ENCODE peak calls at places on chromosomes 16 and 17, in seven cellular contexts. One of them, this sample, is unnamed.
A peak's percentile ranks its signal among the peaks of the same experiment; 100 is the strongest.

GRCh38 chr16:24007934-24008333 is 172.2 kb downstream of the PRKCB start:
- DNase-seq in AG04449: no peak
- DNase-seq in nephron progenitor cell: no peak
- DNase-seq in AG04450: no peak
- DNase-seq in AG09319: no peak
- DNase-seq in B cell: no peak
- DNase-seq in GM23338: no peak
- DNase-seq in this sample: no peak

GRCh38 chr16:87144232-87144631 is 173.0 kb downstream of the C16orf95 start:
- DNase-seq in AG04449: no peak
- DNase-seq in GM23338: no peak
- DNase-seq in AG04450: no peak
- DNase-seq in B cell: no peak
- DNase-seq in AG09319: no peak
- DNase-seq in nephron progenitor cell: no peak
- DNase-seq in this sample: no peak

GRCh38 chr17:66737524-66737923 is 97.4 kb upstream of the CACNG5 start:
- DNase-seq in GM23338: peak; percentile 79
- DNase-seq in nephron progenitor cell: peak; percentile 46
- DNase-seq in AG09319: peak; percentile 35
- DNase-seq in B cell: no peak
- DNase-seq in AG04450: no peak
- DNase-seq in AG04449: no peak
- DNase-seq in this sample: peak; percentile 77

GRCh38 chr16:26645629-26646028 is 421.1 kb upstream of the C16orf82 start:
- DNase-seq in AG09319: no peak
- DNase-seq in GM23338: peak; percentile 71
- DNase-seq in nephron progenitor cell: peak; percentile 57
- DNase-seq in B cell: no peak
- DNase-seq in AG04450: no peak
- DNase-seq in AG04449: no peak
- DNase-seq in this sample: peak; percentile 33

GRCh38 chr16:27324851-27325301 is 11.1 kb downstream of the IL4R start:
- DNase-seq in AG04449: no peak
- DNase-seq in AG04450: no peak
- DNase-seq in GM23338: peak; percentile 58
- DNase-seq in nephron progenitor cell: no peak
- DNase-seq in B cell: no peak
- DNase-seq in AG09319: no peak
- DNase-seq in this sample: no peak

GRCh38 chr17:68955181-68955841 is at the start of gene ABCA8:
- DNase-seq in GM23338: no peak
- DNase-seq in B cell: no peak
- DNase-seq in nephron progenitor cell: no peak
- DNase-seq in AG09319: no peak
- DNase-seq in AG04450: peak; percentile 13
- DNase-seq in AG04449: no peak
- DNase-seq in this sample: peak; percentile 89

GRCh38 chr16:75965504-75966374 is 239.4 kb upstream of the CPHXL start:
- DNase-seq in AG04450: no peak
- DNase-seq in GM23338: no peak
- DNase-seq in AG09319: no peak
- DNase-seq in nephron progenitor cell: no peak
- DNase-seq in AG04449: no peak
- DNase-seq in B cell: no peak
- DNase-seq in this sample: no peak

GRCh38 chr16:81553814-81554675 is 109.4 kb downstream of the CMIP start:
- DNase-seq in AG04449: no peak
- DNase-seq in nephron progenitor cell: no peak
- DNase-seq in AG04450: no peak
- DNase-seq in GM23338: no peak
- DNase-seq in AG09319: no peak
- DNase-seq in B cell: no peak
- DNase-seq in this sample: peak; percentile 26

GRCh38 chr17:45813051-45813731 is 29.1 kb downstream of the CRHR1 start:
- DNase-seq in AG09319: no peak
- DNase-seq in nephron progenitor cell: peak; percentile 78
- DNase-seq in B cell: no peak
- DNase-seq in AG04450: no peak
- DNase-seq in AG04449: no peak
- DNase-seq in GM23338: peak; percentile 94
- DNase-seq in this sample: peak; percentile 14

GRCh38 chr16:85718682-85719081 is 29.9 kb upstream of the GINS2 start:
- DNase-seq in nephron progenitor cell: peak; percentile 55
- DNase-seq in AG04450: no peak
- DNase-seq in AG04449: no peak
- DNase-seq in AG09319: no peak
- DNase-seq in GM23338: peak; percentile 76
- DNase-seq in B cell: peak; percentile 51
- DNase-seq in this sample: peak; percentile 13

GRCh38 chr17:1529863-1530262 is 13.5 kb upstream of the INPP5K start:
- DNase-seq in AG09319: no peak
- DNase-seq in nephron progenitor cell: no peak
- DNase-seq in GM23338: no peak
- DNase-seq in AG04450: no peak
- DNase-seq in AG04449: no peak
- DNase-seq in B cell: no peak
- DNase-seq in this sample: no peak
- TF ChIP-seq CTCF in AG09319: no peak
- TF ChIP-seq CTCF in nephron progenitor cell: no peak
- TF ChIP-seq CTCF in GM23338: no peak
- TF ChIP-seq CTCF in AG04450: no peak
- TF ChIP-seq CTCF in AG04449: no peak
- TF ChIP-seq CTCF in B cell: no peak
- TF ChIP-seq CTCF in this sample: no peak

GRCh38 chr17:1899403-1900000 is 69.7 kb downstream of the RPA1 start:
- DNase-seq in AG04449: no peak
- DNase-seq in AG09319: no peak
- DNase-seq in nephron progenitor cell: no peak
- DNase-seq in GM23338: no peak
- DNase-seq in B cell: no peak
- DNase-seq in AG04450: no peak
- DNase-seq in this sample: no peak
- TF ChIP-seq CTCF in AG04449: no peak
- TF ChIP-seq CTCF in AG09319: no peak
- TF ChIP-seq CTCF in nephron progenitor cell: peak; percentile 23
- TF ChIP-seq CTCF in GM23338: peak; percentile 26
- TF ChIP-seq CTCF in B cell: no peak
- TF ChIP-seq CTCF in AG04450: peak; percentile 43
- TF ChIP-seq CTCF in this sample: peak; percentile 40

DNA sequence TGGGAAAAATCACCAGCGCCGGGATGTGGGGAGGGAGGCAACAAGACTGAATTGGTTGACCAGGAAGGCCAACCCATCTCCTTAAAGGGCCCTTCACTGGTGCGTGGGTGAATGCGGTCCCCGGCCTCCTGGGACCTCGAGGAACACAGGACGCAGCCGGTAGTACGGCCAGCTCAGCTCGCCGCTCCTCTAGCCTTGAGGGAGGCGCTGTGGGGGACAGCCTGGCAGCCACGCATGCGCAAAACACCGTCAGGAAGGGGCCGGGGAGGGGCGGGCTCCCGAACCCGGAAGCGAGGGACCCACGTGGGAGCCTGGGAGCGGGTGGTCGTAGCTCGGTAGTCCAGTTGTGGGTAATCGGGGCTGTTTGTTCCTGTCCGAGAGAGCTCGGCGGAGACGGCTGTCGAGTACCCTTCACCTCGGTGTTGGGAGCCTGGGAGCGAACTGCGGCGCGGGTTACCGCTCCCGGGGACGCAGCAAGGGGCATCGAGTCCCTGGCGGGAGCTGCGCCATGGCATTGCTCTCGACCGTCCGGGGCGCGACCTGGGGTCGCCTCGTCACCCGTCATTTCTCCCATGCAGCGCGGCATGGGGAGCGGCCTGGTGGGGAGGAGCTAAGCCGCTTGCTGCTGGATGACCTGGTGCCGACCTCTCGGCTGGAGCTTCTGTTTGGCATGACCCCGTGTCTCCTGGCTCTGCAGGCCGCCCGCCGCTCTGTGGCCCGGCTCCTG is at the start of gene MRM1:
- DNase-seq in GM23338: peak; percentile 96
- DNase-seq in AG04450: peak; percentile 76
- DNase-seq in AG09319: peak; percentile 68
- DNase-seq in B cell: peak; percentile 93
- DNase-seq in AG04449: peak; percentile 46
- DNase-seq in nephron progenitor cell: peak; percentile 98
- DNase-seq in this sample: peak; percentile 90
- TF ChIP-seq CTCF in GM23338: no peak
- TF ChIP-seq CTCF in AG04450: peak; percentile 16
- TF ChIP-seq CTCF in AG09319: peak; percentile 23
- TF ChIP-seq CTCF in B cell: no peak
- TF ChIP-seq CTCF in AG04449: peak; percentile 38
- TF ChIP-seq CTCF in nephron progenitor cell: no peak
- TF ChIP-seq CTCF in this sample: peak; percentile 36

GRCh38 chr16:48231675-48232214 is 12.4 kb upstream of the LONP2 start:
- DNase-seq in B cell: peak; percentile 8
- DNase-seq in AG04450: peak; percentile 2
- DNase-seq in AG09319: no peak
- DNase-seq in nephron progenitor cell: peak; percentile 28
- DNase-seq in AG04449: peak; percentile 3
- DNase-seq in GM23338: peak; percentile 78
- DNase-seq in this sample: peak; percentile 76
- TF ChIP-seq CTCF in B cell: peak; percentile 22
- TF ChIP-seq CTCF in AG04450: peak; percentile 74
- TF ChIP-seq CTCF in AG09319: peak; percentile 74
- TF ChIP-seq CTCF in nephron progenitor cell: peak; percentile 46
- TF ChIP-seq CTCF in AG04449: peak; percentile 68
- TF ChIP-seq CTCF in GM23338: peak; percentile 64
- TF ChIP-seq CTCF in this sample: peak; percentile 88

DNA sequence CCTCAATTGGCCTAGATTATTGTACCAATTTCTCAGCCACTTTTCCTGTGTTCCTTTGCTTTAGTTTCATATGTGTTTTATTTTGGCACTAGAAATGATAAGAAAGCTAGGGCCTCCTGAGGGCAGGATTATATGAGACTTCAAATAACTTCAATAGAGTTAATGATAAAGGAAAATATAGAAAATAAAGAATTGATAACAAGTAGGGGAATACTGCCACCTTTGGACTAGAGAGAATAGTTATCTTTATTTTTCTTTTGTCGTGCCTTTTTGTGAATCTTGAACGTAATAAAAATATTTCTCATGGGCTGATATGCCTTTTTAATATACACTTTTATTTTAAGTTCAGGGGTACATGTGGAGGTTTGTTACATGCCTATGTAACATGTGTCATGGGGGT is 29.3 kb upstream of the RBL2 start:
- DNase-seq in GM23338: no peak
- DNase-seq in B cell: no peak
- DNase-seq in AG04450: no peak
- DNase-seq in nephron progenitor cell: no peak
- DNase-seq in AG04449: no peak
- DNase-seq in AG09319: no peak
- DNase-seq in this sample: peak; percentile 29
- TF ChIP-seq CTCF in GM23338: peak; percentile 38
- TF ChIP-seq CTCF in B cell: peak; percentile 12
- TF ChIP-seq CTCF in AG04450: no peak
- TF ChIP-seq CTCF in nephron progenitor cell: no peak
- TF ChIP-seq CTCF in AG04449: no peak
- TF ChIP-seq CTCF in AG09319: no peak
- TF ChIP-seq CTCF in this sample: peak; percentile 33

GRCh38 chr17:12928736-12929135 is 89.1 kb downstream of the ELAC2 start:
- DNase-seq in AG04449: no peak
- DNase-seq in nephron progenitor cell: no peak
- DNase-seq in AG04450: no peak
- DNase-seq in B cell: no peak
- DNase-seq in AG09319: no peak
- DNase-seq in GM23338: peak; percentile 40
- DNase-seq in this sample: peak; percentile 9
- TF ChIP-seq CTCF in AG04449: no peak
- TF ChIP-seq CTCF in nephron progenitor cell: no peak
- TF ChIP-seq CTCF in AG04450: peak; percentile 16
- TF ChIP-seq CTCF in B cell: no peak
- TF ChIP-seq CTCF in AG09319: peak; percentile 19
- TF ChIP-seq CTCF in GM23338: peak; percentile 43
- TF ChIP-seq CTCF in this sample: peak; percentile 23

This sample was measured in choroid plexus epithelial cell.